ENCODE peak calls at places on chromosomes 12 and 14, in five cellular contexts. U, A, V, J and O are unnamed samples.

GRCh38 chr12:64608901-64609542 is 1.3 kb upstream of the RASSF3 start:
- DNase-seq in U (peak), A (no peak), V (peak), J (peak), O (no peak)

GRCh38 chr14:69363055-69363454 is 35.0 kb downstream of the ERH start:
- DNase-seq in U (no peak), A (no peak), V (peak), J (no peak), O (no peak)

GRCh38 chr12:47722136-47722834 is 3.0 kb downstream of the ENDOU start:
- DNase-seq in U (no peak), A (no peak), V (no peak), J (no peak), O (no peak)

GRCh38 chr14:104373855-104374717 is 205.5 kb upstream of the C14orf180 start:
- DNase-seq in U (no peak), A (no peak), V (no peak), J (no peak), O (no peak)

GRCh38 chr14:64725360-64725815 is 21.2 kb downstream of the PLEKHG3 start:
- DNase-seq in U (no peak), A (no peak), V (no peak), J (peak), O (peak)

GRCh38 chr12:108807476-108807875 is 49.9 kb downstream of the SSH1 start:
- DNase-seq in U (no peak), A (no peak), V (no peak), J (no peak), O (peak)

GRCh38 chr12:3342051-3342450 is 149.0 kb upstream of the PRMT8 start:
- DNase-seq in U (no peak), A (no peak), V (peak), J (peak), O (peak)

GRCh38 chr14:86505808-86506207 is 975.9 kb downstream of the FLRT2 start:
- DNase-seq in U (no peak), A (no peak), V (no peak), J (no peak), O (no peak)

GRCh38 chr14:99441157-99441870 is 39.3 kb downstream of the SETD3 start:
- DNase-seq in U (no peak), A (no peak), V (peak), J (no peak), O (no peak)

GRCh38 chr12:6925543-6926279 is 2.0 kb upstream of the ATN1 start:
- DNase-seq in U (no peak), A (no peak), V (peak), J (peak), O (peak)

GRCh38 chr12:85322715-85323114 is 42.7 kb downstream of the ALX1 start:
- DNase-seq in U (no peak), A (no peak), V (peak), J (no peak), O (no peak)

GRCh38 chr12:51442324-51442723 is 17.7 kb downstream of the SLC4A8 start:
- DNase-seq in U (no peak), A (no peak), V (peak), J (no peak), O (no peak)

GRCh38 chr14:80973918-80974317 is 18.5 kb downstream of the TSHR start:
- DNase-seq in U (peak), A (no peak), V (no peak), J (no peak), O (no peak)

DNA sequence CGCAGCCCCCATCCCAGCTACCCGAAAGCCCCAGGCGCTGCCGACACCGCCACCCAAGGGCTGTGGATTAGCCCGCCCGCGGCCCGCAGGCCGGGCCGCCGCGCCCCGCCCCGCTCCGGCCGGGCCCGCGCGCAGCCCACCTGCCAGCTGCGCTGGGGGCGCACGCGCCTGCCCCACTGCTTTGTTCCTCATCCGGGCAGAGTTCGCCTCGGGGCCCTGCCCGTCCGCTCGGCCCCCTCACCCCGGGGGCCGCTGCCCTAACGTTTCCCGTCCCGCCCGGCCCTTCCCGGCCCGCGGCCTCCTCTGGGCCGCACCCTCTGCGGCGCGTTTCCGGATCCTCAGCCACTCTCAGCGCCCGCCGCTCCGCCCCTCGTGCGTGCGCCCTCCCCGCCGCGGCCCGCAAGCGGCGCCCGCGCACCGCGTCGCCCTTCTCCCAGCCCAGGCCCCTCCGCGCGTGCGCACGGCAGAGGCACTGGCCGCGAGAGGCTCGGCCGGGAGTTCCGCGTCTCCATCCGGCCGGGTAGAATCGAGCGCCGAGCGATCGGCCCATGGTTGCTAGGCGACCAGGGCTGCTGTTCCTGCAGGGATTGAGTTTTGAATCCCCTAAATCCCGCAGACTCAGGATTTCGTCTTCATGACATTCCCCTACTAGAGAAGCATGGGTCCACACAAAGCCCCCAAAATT is at the start of gene PRDM4:
- DNase-seq in U (peak), A (peak), V (peak), J (peak), O (peak)
- H3K4me3 ChIP-seq in U (peak), A (peak), V (peak), J (peak), O (peak)

GRCh38 chr12:27710592-27711311 is at the start of gene MRPS35:
- DNase-seq in U (peak), A (peak), V (peak), J (peak), O (peak)

GRCh38 chr12:27711312-27711682 is 665 bp downstream of the MRPS35 start:
- DNase-seq in U (peak), A (no peak), V (peak), J (peak), O (no peak)

GRCh38 chr12:27709932-27710591 is 570 bp upstream of the MRPS35 start:
- DNase-seq in U (no peak), A (no peak), V (peak), J (no peak), O (no peak)

GRCh38 chr12:27707216-27707615 is 3.4 kb upstream of the MRPS35 start:
- DNase-seq in U (no peak), A (no peak), V (no peak), J (no peak), O (no peak)

DNA sequence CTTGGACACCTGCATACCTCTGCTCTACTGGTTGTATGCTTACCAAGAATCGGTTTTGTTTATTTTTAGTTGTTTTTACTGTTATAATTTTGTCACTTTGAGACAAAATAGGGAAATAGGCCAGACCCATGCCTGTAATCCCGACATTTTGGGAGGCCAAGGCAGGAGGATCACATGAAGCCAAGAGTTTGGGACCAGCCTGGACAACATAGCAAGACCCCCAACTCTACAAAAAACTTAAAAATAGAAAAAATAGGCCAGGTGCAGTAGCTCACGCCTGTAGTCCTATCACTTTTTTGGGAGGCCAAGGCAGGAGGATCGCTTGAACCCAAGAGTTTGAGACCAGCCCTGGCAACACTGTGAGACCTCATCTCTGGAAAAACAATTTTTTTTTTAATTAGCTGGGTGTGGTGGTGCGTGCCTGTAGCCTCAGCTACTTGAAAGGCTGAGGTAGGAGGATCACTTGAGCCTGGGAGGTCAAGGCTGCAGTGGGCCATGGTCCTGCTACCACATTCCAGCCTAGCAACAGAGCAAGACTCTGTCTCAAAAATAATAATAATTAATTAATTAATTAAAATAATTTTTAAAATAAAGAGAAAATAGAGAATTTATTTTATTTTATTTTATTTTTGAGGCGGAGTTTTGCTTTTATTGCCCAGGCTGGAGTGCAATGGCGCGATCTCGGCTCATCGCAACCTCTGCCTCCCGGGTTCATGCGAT is 1.3 kb upstream of the MRPS35 start:
- DNase-seq in U (no peak), A (no peak), V (no peak), J (no peak), O (no peak)
- H3K4me3 ChIP-seq in U (no peak), A (peak), V (no peak), J (no peak), O (peak)

GRCh38 chr14:89955418-89956293 is at the start of gene TDP1:
- DNase-seq in U (peak), A (peak), V (peak), J (peak), O (peak)

GRCh38 chr14:89954045-89955021 is at the start of gene EFCAB11:
- DNase-seq in U (peak), A (peak), V (peak), J (peak), O (peak)

GRCh38 chr14:89952581-89952980 is 1.9 kb downstream of the EFCAB11 start:
- DNase-seq in U (no peak), A (no peak), V (no peak), J (no peak), O (no peak)

GRCh38 chr14:89955022-89955414 is 488 bp upstream of the EFCAB11 start:
- DNase-seq in U (no peak), A (no peak), V (no peak), J (no peak), O (no peak)

GRCh38 chr14:89953602-89954001 is 928 bp downstream of the EFCAB11 start:
- DNase-seq in U (no peak), A (no peak), V (no peak), J (no peak), O (no peak)
- H3K4me3 ChIP-seq in U (no peak), A (no peak), V (no peak), J (peak), O (peak)

DNA sequence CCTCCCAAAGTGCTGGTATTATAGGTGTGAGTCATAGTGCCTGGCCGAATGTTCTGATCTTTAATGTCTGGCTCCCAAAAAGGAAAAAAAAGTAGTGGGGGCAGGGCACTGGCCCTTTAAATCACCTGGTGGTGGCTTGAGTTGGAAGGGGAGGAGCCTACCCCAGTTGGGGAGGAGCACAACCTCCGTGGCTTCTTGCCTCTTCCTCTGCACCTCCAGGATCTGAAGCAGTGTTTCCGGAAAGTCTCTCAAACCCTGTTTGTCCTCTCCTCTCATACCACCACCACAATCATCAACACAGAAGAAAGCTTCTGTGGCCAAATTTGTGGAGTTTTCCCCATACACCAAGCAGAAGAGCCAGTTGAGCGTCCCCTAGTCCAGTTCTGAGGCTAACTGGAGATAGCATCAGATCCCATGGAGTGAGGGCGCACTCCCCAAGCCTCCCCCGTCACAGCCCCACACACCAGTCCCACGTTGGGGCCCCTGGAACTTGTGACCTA is 24.3 kb upstream of the RCOR1 start:
- DNase-seq in U (peak), A (no peak), V (no peak), J (peak), O (no peak)
- H3K4me3 ChIP-seq in U (peak), A (no peak), V (no peak), J (no peak), O (no peak)

DNA sequence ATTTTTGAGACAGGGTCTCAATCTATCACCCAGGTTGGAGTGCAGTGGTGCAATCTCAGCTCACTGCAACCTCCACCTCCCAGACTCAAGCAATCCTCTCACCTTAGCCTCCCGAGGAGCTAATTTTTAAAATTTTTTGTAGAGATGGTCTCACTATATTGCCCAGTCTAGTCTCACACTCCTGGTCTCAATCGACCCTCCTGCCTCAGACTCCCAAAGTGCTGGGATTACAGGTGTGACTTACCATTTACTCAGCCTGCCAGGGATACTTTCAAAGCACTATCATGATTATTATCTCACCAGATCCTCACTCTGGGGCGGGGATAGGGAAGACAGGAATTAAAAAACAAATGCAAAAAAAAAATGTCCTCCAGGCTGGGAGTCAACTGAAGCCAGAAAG is 74.1 kb downstream of the IRF2BPL start:
- DNase-seq in U (no peak), A (no peak), V (no peak), J (no peak), O (no peak)
- H3K4me3 ChIP-seq in U (no peak), A (no peak), V (no peak), J (no peak), O (no peak)

DNA sequence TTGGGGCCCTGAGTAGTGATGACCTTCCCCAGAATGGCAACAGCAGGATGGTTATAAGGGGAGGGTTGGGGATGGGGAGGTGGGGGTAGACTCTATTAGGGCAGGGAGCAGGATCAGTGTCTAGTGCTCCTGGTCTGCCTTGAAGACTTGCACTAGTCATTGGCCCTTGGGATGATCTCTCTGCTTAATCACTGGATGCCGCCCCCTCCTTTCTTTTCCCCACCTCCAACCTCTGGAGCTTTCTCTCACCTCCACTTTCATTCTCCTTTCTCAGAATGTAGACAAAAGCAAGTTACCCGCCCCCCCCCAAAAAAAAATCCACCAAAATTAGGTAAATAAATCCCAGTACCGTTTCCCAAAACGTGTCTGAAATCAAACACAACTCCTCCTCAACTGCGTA is 2.8 kb upstream of the KCNK10 start:
- DNase-seq in U (no peak), A (no peak), V (no peak), J (no peak), O (no peak)
- H3K4me3 ChIP-seq in U (no peak), A (no peak), V (no peak), J (no peak), O (no peak)

GRCh38 chr12:7959278-7960063 is 23.5 kb upstream of the SLC2A3 start:
- DNase-seq in U (peak), A (no peak), V (peak), J (peak), O (no peak)
- H3K4me3 ChIP-seq in U (peak), A (no peak), V (no peak), J (no peak), O (peak)

GRCh38 chr12:124713436-124714082 is 146.1 kb upstream of the NCOR2 start:
- DNase-seq in U (peak), A (no peak), V (peak), J (no peak), O (no peak)
- H3K4me3 ChIP-seq in U (peak), A (peak), V (no peak), J (no peak), O (peak)

GRCh38 chr12:13100610-13100881 is 2.9 kb downstream of the GSG1 start:
- DNase-seq in U (no peak), A (no peak), V (no peak), J (no peak), O (no peak)

GRCh38 chr12:13099910-13100609 is 3.4 kb downstream of the GSG1 start:
- DNase-seq in U (no peak), A (no peak), V (no peak), J (no peak), O (no peak)

GRCh38 chr12:13095266-13095995 is 8.0 kb downstream of the GSG1 start:
- DNase-seq in U (no peak), A (no peak), V (no peak), J (no peak), O (no peak)

GRCh38 chr12:13099066-13099909 is 4.2 kb downstream of the GSG1 start:
- DNase-seq in U (no peak), A (no peak), V (peak), J (no peak), O (no peak)

GRCh38 chr12:13097526-13097925 is 5.9 kb downstream of the GSG1 start:
- DNase-seq in U (no peak), A (no peak), V (peak), J (no peak), O (no peak)
- H3K4me3 ChIP-seq in U (no peak), A (peak), V (no peak), J (no peak), O (peak)

DNA sequence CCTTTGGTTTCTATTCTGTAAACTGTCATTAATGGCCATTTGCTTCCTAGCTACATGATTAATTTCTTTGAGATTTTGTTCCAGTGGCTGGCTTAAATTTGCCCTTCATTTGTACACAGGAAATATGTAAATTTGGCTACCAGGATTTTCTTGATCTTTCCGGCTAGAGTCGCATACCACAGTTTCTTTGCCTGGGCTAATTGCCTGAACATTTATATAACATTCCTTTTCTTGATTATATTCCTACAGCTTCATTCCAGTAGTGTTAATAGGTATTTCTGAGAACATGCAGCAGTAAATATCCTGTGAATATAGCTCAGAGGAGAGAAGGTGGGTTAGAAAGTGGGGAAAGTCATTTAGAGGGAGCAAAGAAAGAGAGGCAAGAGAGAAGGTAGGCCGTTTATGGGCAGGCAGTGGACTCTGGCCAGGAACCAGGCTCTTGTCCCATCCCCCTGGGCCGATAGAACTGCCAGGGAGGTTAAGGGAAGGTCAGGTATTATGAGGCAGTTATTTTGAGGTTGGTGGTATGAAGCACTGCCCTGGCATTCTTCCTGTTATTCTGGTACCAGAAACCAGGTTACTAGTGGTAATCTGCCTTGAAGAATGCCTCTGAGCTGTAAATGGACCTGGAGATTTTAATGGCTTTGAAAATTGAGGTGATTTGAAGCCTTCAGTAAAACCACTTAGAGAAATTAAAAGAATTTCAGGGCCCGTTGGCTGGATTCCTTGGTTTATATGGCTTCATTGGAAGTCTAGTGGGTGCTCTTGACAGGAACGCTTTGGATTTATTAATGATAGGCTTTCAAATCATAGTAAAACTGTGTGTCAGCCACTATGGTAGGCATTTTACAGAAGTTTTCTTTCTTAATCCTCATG is 4.4 kb downstream of the RNF10 start:
- DNase-seq in U (no peak), A (no peak), V (peak), J (no peak), O (peak)
- H3K4me3 ChIP-seq in U (peak), A (peak), V (no peak), J (no peak), O (peak)